ENCODE peak calls at places on chromosomes 12 and 14, in four cellular contexts. K, N, C and X are unnamed samples.

GRCh38 chr12:3295225-3295624 is 195.8 kb upstream of the PRMT8 start:
- DNase-seq in K (no peak), N (no peak), C (no peak), X (no peak)

GRCh38 chr12:55548756-55549155 is 646 bp upstream of the OR6C4 start:
- DNase-seq in K (no peak), N (no peak), C (no peak), X (peak)

GRCh38 chr14:99055816-99056215 is 216.2 kb downstream of the BCL11B start:
- DNase-seq in K (no peak), N (no peak), C (no peak), X (no peak)

GRCh38 chr12:64461634-64462414 is 9.9 kb downstream of the TBK1 start:
- DNase-seq in K (no peak), N (peak), C (no peak), X (no peak)

GRCh38 chr12:20560935-20561334 is 134.2 kb upstream of the SLCO1C1 start:
- DNase-seq in K (no peak), N (no peak), C (no peak), X (no peak)

GRCh38 chr14:39582028-39582654 is 149.9 kb upstream of the FBXO33 start:
- DNase-seq in K (no peak), N (no peak), C (no peak), X (peak)

GRCh38 chr12:103969391-103969790 is 3.7 kb downstream of the TDG start:
- DNase-seq in K (no peak), N (peak), C (no peak), X (no peak)

GRCh38 chr14:104343690-104344640 is 205.6 kb downstream of the KIF26A start:
- DNase-seq in K (no peak), N (no peak), C (no peak), X (no peak)

GRCh38 chr14:63436286-63437098 is 106.7 kb downstream of the PPP2R5E start:
- DNase-seq in K (no peak), N (no peak), C (no peak), X (peak)

GRCh38 chr14:100443643-100444042 is 120.5 kb downstream of the SLC25A47 start:
- DNase-seq in K (no peak), N (no peak), C (no peak), X (no peak)

GRCh38 chr12:52346596-52346995 is 20.7 kb downstream of the KRT85 start:
- DNase-seq in K (no peak), N (no peak), C (no peak), X (no peak)

GRCh38 chr12:124750787-124751471 is 112.7 kb downstream of the SCARB1 start:
- DNase-seq in K (no peak), N (no peak), C (no peak), X (no peak)

GRCh38 chr14:31944256-31945073 is 132.6 kb upstream of the ARHGAP5 start:
- DNase-seq in K (no peak), N (no peak), C (no peak), X (no peak)

GRCh38 chr12:69161835-69162234 is 77.5 kb upstream of the CPSF6 start:
- DNase-seq in K (no peak), N (peak), C (peak), X (peak)